ENCODE peak calls at places on chromosomes 6 and 20, in five cellular contexts. One of them, this sample, is unnamed.

GRCh38 chr6:158660331-158660730 is 10.5 kb downstream of the SYTL3 start:
- DNase-seq in H1: no peak
- DNase-seq in K562: peak
- DNase-seq in HepG2: no peak
- DNase-seq in GM12878: no peak
- DNase-seq in this sample: peak

GRCh38 chr20:53922901-53923314 is 147.5 kb downstream of the BCAS1 start:
- DNase-seq in H1: no peak
- DNase-seq in K562: no peak
- DNase-seq in HepG2: no peak
- DNase-seq in GM12878: no peak
- DNase-seq in this sample: no peak

GRCh38 chr20:358891-359555 is 12.1 kb downstream of the NRSN2 start:
- DNase-seq in H1: no peak
- DNase-seq in K562: no peak
- DNase-seq in HepG2: no peak
- DNase-seq in GM12878: no peak
- DNase-seq in this sample: no peak

GRCh38 chr6:17511084-17511483 is 89.0 kb upstream of the FAM8A1 start:
- DNase-seq in H1: no peak
- DNase-seq in K562: no peak
- DNase-seq in HepG2: no peak
- DNase-seq in GM12878: no peak
- DNase-seq in this sample: no peak

GRCh38 chr6:150079604-150080003 is 10.7 kb upstream of the ULBP3 start:
- DNase-seq in H1: no peak
- DNase-seq in K562: no peak
- DNase-seq in HepG2: no peak
- DNase-seq in GM12878: no peak
- DNase-seq in this sample: peak

GRCh38 chr6:153131037-153131981 is at the start of gene RGS17:
- DNase-seq in H1: peak
- DNase-seq in K562: no peak
- DNase-seq in HepG2: no peak
- DNase-seq in GM12878: no peak
- DNase-seq in this sample: peak

GRCh38 chr20:60695223-60695622 is 556.8 kb upstream of the CDH4 start:
- DNase-seq in H1: no peak
- DNase-seq in K562: no peak
- DNase-seq in HepG2: no peak
- DNase-seq in GM12878: no peak
- DNase-seq in this sample: no peak

GRCh38 chr6:132298344-132298949 is 102.8 kb downstream of the MOXD1 start:
- DNase-seq in H1: no peak
- DNase-seq in K562: peak
- DNase-seq in HepG2: peak
- DNase-seq in GM12878: no peak
- DNase-seq in this sample: peak

GRCh38 chr6:133241088-133241900 is at the start of gene EYA4:
- DNase-seq in H1: no peak
- DNase-seq in K562: no peak
- DNase-seq in HepG2: no peak
- DNase-seq in GM12878: no peak
- DNase-seq in this sample: peak

GRCh38 chr6:132506461-132506860 is 6.5 kb downstream of the STX7 start:
- DNase-seq in H1: no peak
- DNase-seq in K562: no peak
- DNase-seq in HepG2: no peak
- DNase-seq in GM12878: no peak
- DNase-seq in this sample: no peak

GRCh38 chr20:36582821-36583220 is 9.4 kb downstream of the TGIF2 start:
- DNase-seq in H1: no peak
- DNase-seq in K562: no peak
- DNase-seq in HepG2: no peak
- DNase-seq in GM12878: no peak
- DNase-seq in this sample: no peak

GRCh38 chr6:111711476-111711875 is 105.8 kb upstream of the TRAF3IP2 start:
- DNase-seq in H1: no peak
- DNase-seq in K562: no peak
- DNase-seq in HepG2: no peak
- DNase-seq in GM12878: no peak
- DNase-seq in this sample: peak

GRCh38 chr6:165774903-165775608 is 112.0 kb upstream of the PDE10A start:
- DNase-seq in H1: no peak
- DNase-seq in K562: no peak
- DNase-seq in HepG2: peak
- DNase-seq in GM12878: no peak
- DNase-seq in this sample: peak

GRCh38 chr6:137224890-137225198 is 5.7 kb upstream of the IFNGR1 start:
- DNase-seq in H1: no peak
- DNase-seq in K562: no peak
- DNase-seq in HepG2: no peak
- DNase-seq in GM12878: peak
- DNase-seq in this sample: no peak

GRCh38 chr6:144131248-144131709 is 19.0 kb upstream of the STX11 start:
- DNase-seq in H1: no peak
- DNase-seq in K562: no peak
- DNase-seq in HepG2: no peak
- DNase-seq in GM12878: no peak
- DNase-seq in this sample: no peak

GRCh38 chr6:6875818-6876470 is 231.8 kb upstream of the RREB1 start:
- DNase-seq in H1: no peak
- DNase-seq in K562: no peak
- DNase-seq in HepG2: no peak
- DNase-seq in GM12878: no peak
- DNase-seq in this sample: no peak

GRCh38 chr6:6793388-6794250 is 205.1 kb downstream of the LY86 start:
- DNase-seq in H1: no peak
- DNase-seq in K562: no peak
- DNase-seq in HepG2: no peak
- DNase-seq in GM12878: no peak
- DNase-seq in this sample: no peak

GRCh38 chr6:131368077-131368911 is 204.7 kb upstream of the ARG1 start:
- DNase-seq in H1: no peak
- DNase-seq in K562: no peak
- DNase-seq in HepG2: no peak
- DNase-seq in GM12878: peak
- DNase-seq in this sample: no peak

GRCh38 chr20:54221996-54222890 is 14.4 kb downstream of the PFDN4 start:
- DNase-seq in H1: no peak
- DNase-seq in K562: no peak
- DNase-seq in HepG2: no peak
- DNase-seq in GM12878: no peak
- DNase-seq in this sample: no peak

GRCh38 chr6:30075094-30075986 is at the start of gene RNF39:
- DNase-seq in H1: no peak
- DNase-seq in K562: peak
- DNase-seq in HepG2: peak
- DNase-seq in GM12878: no peak
- DNase-seq in this sample: peak

GRCh38 chr6:110389689-110390382 is 25.5 kb downstream of the DDO start:
- DNase-seq in H1: no peak
- DNase-seq in K562: no peak
- DNase-seq in HepG2: no peak
- DNase-seq in GM12878: no peak
- DNase-seq in this sample: no peak

GRCh38 chr6:43490523-43490939 is 13.2 kb downstream of the TJAP1 start:
- DNase-seq in H1: no peak
- DNase-seq in K562: no peak
- DNase-seq in HepG2: peak
- DNase-seq in GM12878: no peak
- DNase-seq in this sample: no peak

GRCh38 chr6:43491750-43492661 is 14.6 kb downstream of the TJAP1 start:
- DNase-seq in H1: no peak
- DNase-seq in K562: no peak
- DNase-seq in HepG2: no peak
- DNase-seq in GM12878: no peak
- DNase-seq in this sample: no peak

GRCh38 chr6:43488667-43489276 is 11.4 kb downstream of the TJAP1 start:
- DNase-seq in H1: no peak
- DNase-seq in K562: no peak
- DNase-seq in HepG2: peak
- DNase-seq in GM12878: no peak
- DNase-seq in this sample: no peak

GRCh38 chr6:43492673-43493072 is 15.3 kb downstream of the TJAP1 start:
- DNase-seq in H1: no peak
- DNase-seq in K562: no peak
- DNase-seq in HepG2: no peak
- DNase-seq in GM12878: no peak
- DNase-seq in this sample: no peak

DNA sequence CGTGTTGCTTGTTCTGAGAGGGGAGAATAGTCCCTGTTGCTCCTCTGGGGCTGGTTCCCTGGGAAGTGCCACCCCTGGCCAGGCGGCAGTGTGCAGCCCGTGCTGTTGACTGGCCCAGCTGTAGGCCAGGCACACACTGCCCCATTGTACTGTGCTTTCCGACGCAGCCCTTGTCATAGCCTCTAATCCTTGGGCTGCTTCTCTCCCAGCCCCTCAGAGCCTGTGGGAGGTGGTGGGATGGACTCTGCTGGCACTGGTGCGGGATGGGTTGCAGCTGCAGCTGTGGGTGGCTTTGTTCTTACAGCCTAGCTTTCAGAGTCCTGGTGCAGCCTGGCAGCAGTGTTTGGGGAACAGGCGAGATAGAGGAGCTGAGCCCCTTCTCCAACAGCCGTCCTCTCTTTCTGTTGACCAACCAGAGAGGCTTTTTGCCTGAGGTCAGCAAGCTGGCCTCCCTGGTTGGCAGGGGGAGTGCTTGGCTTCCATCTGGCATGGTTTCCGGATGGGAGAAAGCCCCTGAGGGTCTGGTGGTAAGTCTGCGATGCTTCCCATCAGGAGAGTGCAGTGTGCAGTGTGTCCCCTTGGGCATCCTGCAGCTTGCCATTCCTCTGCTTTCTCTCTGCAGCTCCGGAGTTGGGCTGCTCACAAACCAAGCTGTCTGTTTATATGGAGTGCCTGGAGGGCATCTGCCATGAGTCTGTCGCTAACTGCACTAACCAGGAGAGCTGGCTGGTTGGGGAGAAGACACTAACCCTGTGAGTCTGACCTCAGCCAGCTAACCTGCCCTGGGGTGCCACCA is 12.1 kb downstream of the TJAP1 start:
- DNase-seq in H1: no peak
- DNase-seq in K562: no peak
- DNase-seq in HepG2: peak
- DNase-seq in GM12878: no peak
- DNase-seq in this sample: no peak
- H3K4me2 ChIP-seq in H1: no peak
- H3K4me2 ChIP-seq in K562: no peak
- H3K4me2 ChIP-seq in HepG2: no peak
- H3K4me2 ChIP-seq in GM12878: no peak
- H3K4me2 ChIP-seq in this sample: no peak

DNA sequence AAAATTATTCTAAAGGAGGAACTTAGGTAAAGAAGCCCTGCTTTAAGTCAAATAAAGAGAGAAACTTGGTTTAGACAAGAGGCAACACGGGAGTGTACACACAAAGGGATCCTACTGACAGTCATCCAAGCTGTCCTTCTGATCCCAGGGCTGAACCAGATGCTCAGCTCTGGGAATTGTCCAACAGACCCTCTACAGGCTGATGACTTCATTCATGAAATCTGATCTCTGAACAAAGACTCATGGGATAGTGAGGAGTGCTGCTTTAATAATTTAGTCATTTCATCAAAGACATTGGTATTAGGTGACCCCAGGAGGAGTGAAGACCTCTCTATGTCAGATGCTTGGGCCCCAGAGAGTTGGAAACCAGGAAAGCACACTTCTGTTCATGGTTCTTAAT is 65.6 kb upstream of the ARMH2 start:
- DNase-seq in H1: no peak
- DNase-seq in K562: no peak
- DNase-seq in HepG2: no peak
- DNase-seq in GM12878: no peak
- DNase-seq in this sample: no peak
- TF ChIP-seq CREB1 in H1: no peak
- TF ChIP-seq CREB1 in K562: no peak
- TF ChIP-seq CREB1 in HepG2: no peak
- TF ChIP-seq CREB1 in GM12878: no peak
- TF ChIP-seq CREB1 in this sample: no peak

GRCh38 chr6:48990746-48991145 is 472.3 kb downstream of the MMUT start:
- DNase-seq in H1: no peak
- DNase-seq in K562: no peak
- DNase-seq in HepG2: no peak
- DNase-seq in GM12878: no peak
- DNase-seq in this sample: no peak
- H3K4me2 ChIP-seq in H1: no peak
- H3K4me2 ChIP-seq in K562: no peak
- H3K4me2 ChIP-seq in HepG2: peak
- H3K4me2 ChIP-seq in GM12878: no peak
- H3K4me2 ChIP-seq in this sample: no peak

GRCh38 chr20:57476641-57477461 is 48.1 kb downstream of the CTCFL start:
- DNase-seq in H1: no peak
- DNase-seq in K562: no peak
- DNase-seq in HepG2: no peak
- DNase-seq in GM12878: no peak
- DNase-seq in this sample: no peak

GRCh38 chr20:57479196-57479595 is 45.7 kb downstream of the CTCFL start:
- DNase-seq in H1: no peak
- DNase-seq in K562: no peak
- DNase-seq in HepG2: no peak
- DNase-seq in GM12878: no peak
- DNase-seq in this sample: no peak

GRCh38 chr20:57480444-57481152 is 44.3 kb downstream of the CTCFL start:
- DNase-seq in H1: no peak
- DNase-seq in K562: no peak
- DNase-seq in HepG2: no peak
- DNase-seq in GM12878: peak
- DNase-seq in this sample: no peak

GRCh38 chr20:57476073-57476526 is 48.8 kb downstream of the CTCFL start:
- DNase-seq in H1: no peak
- DNase-seq in K562: no peak
- DNase-seq in HepG2: no peak
- DNase-seq in GM12878: peak
- DNase-seq in this sample: no peak

DNA sequence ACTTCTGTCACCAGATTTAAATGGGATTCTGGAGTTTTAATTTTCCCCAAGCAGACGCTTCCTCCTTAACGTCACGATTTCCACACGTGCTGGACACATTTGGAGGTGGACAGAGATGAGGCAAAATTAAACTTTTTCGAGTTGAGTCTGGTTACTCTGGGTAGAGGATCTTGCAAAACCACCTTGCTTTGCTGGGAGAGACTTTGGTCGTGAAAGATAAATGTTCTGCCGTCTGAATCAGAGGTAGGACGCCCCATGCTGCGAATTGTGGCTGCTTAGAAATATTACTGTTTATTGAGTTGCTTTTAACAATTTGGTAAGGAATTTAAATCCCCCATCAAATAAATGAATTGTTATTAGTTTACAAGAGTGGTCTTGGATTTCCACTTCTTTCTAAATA is 46.8 kb downstream of the CTCFL start:
- DNase-seq in H1: no peak
- DNase-seq in K562: no peak
- DNase-seq in HepG2: no peak
- DNase-seq in GM12878: no peak
- DNase-seq in this sample: no peak
- TF ChIP-seq CREB1 in H1: no peak
- TF ChIP-seq CREB1 in K562: no peak
- TF ChIP-seq CREB1 in HepG2: no peak
- TF ChIP-seq CREB1 in GM12878: no peak
- TF ChIP-seq CREB1 in this sample: no peak

This sample was measured in GM23338.